ENCODE peak calls at places on chromosome 9, in four cellular contexts. One of them, this sample, is unnamed.

GRCh38 chr9:69996947-69997346 is 46.7 kb upstream of the MAMDC2 start:
- DNase-seq in stimulated activated CD8-positive, alpha-beta memory T cell treated with anti-CD3 and anti-CD28 coated beads, Interleukin-12 subunit alpha, Interleukin-12 subunit beta, amount 100 ng/mL, for 4 hours: no peak
- DNase-seq in fibroblast of the aortic adventitia: no peak
- DNase-seq in heart left ventricle: no peak
- DNase-seq in this sample: no peak

GRCh38 chr9:33103381-33104110 is 27.1 kb upstream of the SMU1 start:
- DNase-seq in heart left ventricle: no peak
- DNase-seq in stimulated activated CD8-positive, alpha-beta memory T cell treated with anti-CD3 and anti-CD28 coated beads, Interleukin-12 subunit alpha, Interleukin-12 subunit beta, amount 100 ng/mL, for 4 hours: no peak
- DNase-seq in fibroblast of the aortic adventitia: peak; percentile 89
- DNase-seq in this sample: no peak

GRCh38 chr9:98316445-98317133 is 61.1 kb upstream of the TBC1D2 start:
- DNase-seq in heart left ventricle: no peak
- DNase-seq in fibroblast of the aortic adventitia: no peak
- DNase-seq in stimulated activated CD8-positive, alpha-beta memory T cell treated with anti-CD3 and anti-CD28 coated beads, Interleukin-12 subunit alpha, Interleukin-12 subunit beta, amount 100 ng/mL, for 4 hours: no peak
- DNase-seq in this sample: no peak

GRCh38 chr9:134497283-134497860 is 144.2 kb upstream of the COL5A1 start:
- DNase-seq in fibroblast of the aortic adventitia: no peak
- DNase-seq in stimulated activated CD8-positive, alpha-beta memory T cell treated with anti-CD3 and anti-CD28 coated beads, Interleukin-12 subunit alpha, Interleukin-12 subunit beta, amount 100 ng/mL, for 4 hours: no peak
- DNase-seq in heart left ventricle: no peak
- DNase-seq in this sample: no peak

GRCh38 chr9:3337515-3337914 is 188.3 kb downstream of the RFX3 start:
- DNase-seq in heart left ventricle: peak; percentile 51
- DNase-seq in fibroblast of the aortic adventitia: peak; percentile 69
- DNase-seq in stimulated activated CD8-positive, alpha-beta memory T cell treated with anti-CD3 and anti-CD28 coated beads, Interleukin-12 subunit alpha, Interleukin-12 subunit beta, amount 100 ng/mL, for 4 hours: no peak
- DNase-seq in this sample: no peak

GRCh38 chr9:19998153-19998552 is 209.3 kb upstream of the SLC24A2 start:
- DNase-seq in heart left ventricle: no peak
- DNase-seq in fibroblast of the aortic adventitia: peak; percentile 29
- DNase-seq in stimulated activated CD8-positive, alpha-beta memory T cell treated with anti-CD3 and anti-CD28 coated beads, Interleukin-12 subunit alpha, Interleukin-12 subunit beta, amount 100 ng/mL, for 4 hours: no peak
- DNase-seq in this sample: no peak

GRCh38 chr9:17630531-17630949 is 51.7 kb downstream of the SH3GL2 start:
- DNase-seq in fibroblast of the aortic adventitia: no peak
- DNase-seq in heart left ventricle: no peak
- DNase-seq in stimulated activated CD8-positive, alpha-beta memory T cell treated with anti-CD3 and anti-CD28 coated beads, Interleukin-12 subunit alpha, Interleukin-12 subunit beta, amount 100 ng/mL, for 4 hours: no peak
- DNase-seq in this sample: no peak

GRCh38 chr9:36818965-36819870 is 214.8 kb downstream of the PAX5 start:
- DNase-seq in heart left ventricle: no peak
- DNase-seq in stimulated activated CD8-positive, alpha-beta memory T cell treated with anti-CD3 and anti-CD28 coated beads, Interleukin-12 subunit alpha, Interleukin-12 subunit beta, amount 100 ng/mL, for 4 hours: no peak
- DNase-seq in fibroblast of the aortic adventitia: no peak
- DNase-seq in this sample: no peak

GRCh38 chr9:93820667-93821306 is 134.4 kb downstream of the BARX1 start:
- DNase-seq in stimulated activated CD8-positive, alpha-beta memory T cell treated with anti-CD3 and anti-CD28 coated beads, Interleukin-12 subunit alpha, Interleukin-12 subunit beta, amount 100 ng/mL, for 4 hours: no peak
- DNase-seq in heart left ventricle: no peak
- DNase-seq in fibroblast of the aortic adventitia: no peak
- DNase-seq in this sample: no peak

GRCh38 chr9:111148390-111148993 is 110.2 kb upstream of the LPAR1 start:
- DNase-seq in fibroblast of the aortic adventitia: peak; percentile 15
- DNase-seq in heart left ventricle: no peak
- DNase-seq in stimulated activated CD8-positive, alpha-beta memory T cell treated with anti-CD3 and anti-CD28 coated beads, Interleukin-12 subunit alpha, Interleukin-12 subunit beta, amount 100 ng/mL, for 4 hours: no peak
- DNase-seq in this sample: no peak

GRCh38 chr9:84939766-84940165 is 270.2 kb downstream of the NTRK2 start:
- DNase-seq in heart left ventricle: no peak
- DNase-seq in fibroblast of the aortic adventitia: no peak
- DNase-seq in stimulated activated CD8-positive, alpha-beta memory T cell treated with anti-CD3 and anti-CD28 coated beads, Interleukin-12 subunit alpha, Interleukin-12 subunit beta, amount 100 ng/mL, for 4 hours: no peak
- DNase-seq in this sample: no peak

GRCh38 chr9:130183133-130183762 is 11.0 kb downstream of the NCS1 start:
- DNase-seq in stimulated activated CD8-positive, alpha-beta memory T cell treated with anti-CD3 and anti-CD28 coated beads, Interleukin-12 subunit alpha, Interleukin-12 subunit beta, amount 100 ng/mL, for 4 hours: no peak
- DNase-seq in fibroblast of the aortic adventitia: peak; percentile 72
- DNase-seq in heart left ventricle: no peak
- DNase-seq in this sample: no peak

GRCh38 chr9:134189475-134190231 is 25.3 kb upstream of the RNU6ATAC start:
- DNase-seq in heart left ventricle: peak; percentile 40
- DNase-seq in fibroblast of the aortic adventitia: no peak
- DNase-seq in stimulated activated CD8-positive, alpha-beta memory T cell treated with anti-CD3 and anti-CD28 coated beads, Interleukin-12 subunit alpha, Interleukin-12 subunit beta, amount 100 ng/mL, for 4 hours: no peak
- DNase-seq in this sample: no peak

GRCh38 chr9:93828331-93829097 is 126.6 kb downstream of the BARX1 start:
- DNase-seq in stimulated activated CD8-positive, alpha-beta memory T cell treated with anti-CD3 and anti-CD28 coated beads, Interleukin-12 subunit alpha, Interleukin-12 subunit beta, amount 100 ng/mL, for 4 hours: no peak
- DNase-seq in fibroblast of the aortic adventitia: no peak
- DNase-seq in heart left ventricle: no peak
- DNase-seq in this sample: no peak

GRCh38 chr9:5455181-5455580 is 4.8 kb downstream of the CD274 start:
- DNase-seq in stimulated activated CD8-positive, alpha-beta memory T cell treated with anti-CD3 and anti-CD28 coated beads, Interleukin-12 subunit alpha, Interleukin-12 subunit beta, amount 100 ng/mL, for 4 hours: no peak
- DNase-seq in fibroblast of the aortic adventitia: peak; percentile 52
- DNase-seq in heart left ventricle: no peak
- DNase-seq in this sample: no peak

GRCh38 chr9:69397384-69398214 is 72.6 kb downstream of the ENTREP1 start:
- DNase-seq in stimulated activated CD8-positive, alpha-beta memory T cell treated with anti-CD3 and anti-CD28 coated beads, Interleukin-12 subunit alpha, Interleukin-12 subunit beta, amount 100 ng/mL, for 4 hours: no peak
- DNase-seq in heart left ventricle: no peak
- DNase-seq in fibroblast of the aortic adventitia: peak; percentile 85
- DNase-seq in this sample: no peak

GRCh38 chr9:134950404-134950760 is 32.7 kb upstream of the FCN1 start:
- DNase-seq in stimulated activated CD8-positive, alpha-beta memory T cell treated with anti-CD3 and anti-CD28 coated beads, Interleukin-12 subunit alpha, Interleukin-12 subunit beta, amount 100 ng/mL, for 4 hours: no peak
- DNase-seq in fibroblast of the aortic adventitia: no peak
- DNase-seq in heart left ventricle: no peak
- DNase-seq in this sample: no peak

GRCh38 chr9:135339378-135339973 is 140.1 kb upstream of the PPP1R26 start:
- DNase-seq in heart left ventricle: no peak
- DNase-seq in stimulated activated CD8-positive, alpha-beta memory T cell treated with anti-CD3 and anti-CD28 coated beads, Interleukin-12 subunit alpha, Interleukin-12 subunit beta, amount 100 ng/mL, for 4 hours: no peak
- DNase-seq in fibroblast of the aortic adventitia: no peak
- DNase-seq in this sample: no peak

GRCh38 chr9:85172001-85172978 is 502.8 kb downstream of the NTRK2 start:
- DNase-seq in stimulated activated CD8-positive, alpha-beta memory T cell treated with anti-CD3 and anti-CD28 coated beads, Interleukin-12 subunit alpha, Interleukin-12 subunit beta, amount 100 ng/mL, for 4 hours: no peak
- DNase-seq in fibroblast of the aortic adventitia: peak; percentile 16
- DNase-seq in heart left ventricle: no peak
- DNase-seq in this sample: no peak

GRCh38 chr9:99030082-99030481 is 74.8 kb upstream of the TGFBR1 start:
- DNase-seq in heart left ventricle: no peak
- DNase-seq in stimulated activated CD8-positive, alpha-beta memory T cell treated with anti-CD3 and anti-CD28 coated beads, Interleukin-12 subunit alpha, Interleukin-12 subunit beta, amount 100 ng/mL, for 4 hours: no peak
- DNase-seq in fibroblast of the aortic adventitia: peak; percentile 97
- DNase-seq in this sample: no peak

GRCh38 chr9:127739614-127740322 is 4.7 kb upstream of the TOR2A start:
- DNase-seq in fibroblast of the aortic adventitia: peak; percentile 23
- DNase-seq in stimulated activated CD8-positive, alpha-beta memory T cell treated with anti-CD3 and anti-CD28 coated beads, Interleukin-12 subunit alpha, Interleukin-12 subunit beta, amount 100 ng/mL, for 4 hours: no peak
- DNase-seq in heart left ventricle: no peak
- DNase-seq in this sample: no peak

GRCh38 chr9:124373386-124373785 is 41.9 kb downstream of the PSMB7 start:
- DNase-seq in fibroblast of the aortic adventitia: no peak
- DNase-seq in heart left ventricle: no peak
- DNase-seq in stimulated activated CD8-positive, alpha-beta memory T cell treated with anti-CD3 and anti-CD28 coated beads, Interleukin-12 subunit alpha, Interleukin-12 subunit beta, amount 100 ng/mL, for 4 hours: no peak
- DNase-seq in this sample: no peak

GRCh38 chr9:33124716-33125378 is 42.3 kb downstream of the B4GALT1 start:
- DNase-seq in stimulated activated CD8-positive, alpha-beta memory T cell treated with anti-CD3 and anti-CD28 coated beads, Interleukin-12 subunit alpha, Interleukin-12 subunit beta, amount 100 ng/mL, for 4 hours: no peak
- DNase-seq in heart left ventricle: no peak
- DNase-seq in fibroblast of the aortic adventitia: no peak
- DNase-seq in this sample: no peak

GRCh38 chr9:34382879-34383278 is 6.2 kb upstream of the MYORG start:
- DNase-seq in stimulated activated CD8-positive, alpha-beta memory T cell treated with anti-CD3 and anti-CD28 coated beads, Interleukin-12 subunit alpha, Interleukin-12 subunit beta, amount 100 ng/mL, for 4 hours: no peak
- DNase-seq in heart left ventricle: no peak
- DNase-seq in fibroblast of the aortic adventitia: no peak
- DNase-seq in this sample: no peak

GRCh38 chr9:136324501-136325300 is 2.6 kb upstream of the GPSM1 start:
- DNase-seq in stimulated activated CD8-positive, alpha-beta memory T cell treated with anti-CD3 and anti-CD28 coated beads, Interleukin-12 subunit alpha, Interleukin-12 subunit beta, amount 100 ng/mL, for 4 hours: no peak
- DNase-seq in fibroblast of the aortic adventitia: no peak
- DNase-seq in heart left ventricle: peak; percentile 88
- DNase-seq in this sample: no peak

GRCh38 chr9:20358201-20358600 is 264.1 kb downstream of the MLLT3 start:
- DNase-seq in stimulated activated CD8-positive, alpha-beta memory T cell treated with anti-CD3 and anti-CD28 coated beads, Interleukin-12 subunit alpha, Interleukin-12 subunit beta, amount 100 ng/mL, for 4 hours: no peak
- DNase-seq in fibroblast of the aortic adventitia: peak; percentile 36
- DNase-seq in heart left ventricle: no peak
- DNase-seq in this sample: no peak

GRCh38 chr9:101462558-101462957 is 27.0 kb upstream of the ALDOB start:
- DNase-seq in heart left ventricle: no peak
- DNase-seq in stimulated activated CD8-positive, alpha-beta memory T cell treated with anti-CD3 and anti-CD28 coated beads, Interleukin-12 subunit alpha, Interleukin-12 subunit beta, amount 100 ng/mL, for 4 hours: no peak
- DNase-seq in fibroblast of the aortic adventitia: peak; percentile 24
- DNase-seq in this sample: no peak

GRCh38 chr9:107336718-107337360 is 53.8 kb downstream of the RAD23B start:
- DNase-seq in heart left ventricle: no peak
- DNase-seq in fibroblast of the aortic adventitia: peak; percentile 67
- DNase-seq in stimulated activated CD8-positive, alpha-beta memory T cell treated with anti-CD3 and anti-CD28 coated beads, Interleukin-12 subunit alpha, Interleukin-12 subunit beta, amount 100 ng/mL, for 4 hours: no peak
- DNase-seq in this sample: no peak

GRCh38 chr9:108543251-108543768 is 312.5 kb downstream of the ACTL7B start:
- DNase-seq in heart left ventricle: no peak
- DNase-seq in stimulated activated CD8-positive, alpha-beta memory T cell treated with anti-CD3 and anti-CD28 coated beads, Interleukin-12 subunit alpha, Interleukin-12 subunit beta, amount 100 ng/mL, for 4 hours: no peak
- DNase-seq in fibroblast of the aortic adventitia: peak; percentile 24
- DNase-seq in this sample: no peak

GRCh38 chr9:6106576-6107339 is 91.3 kb upstream of the RANBP6 start:
- DNase-seq in fibroblast of the aortic adventitia: peak; percentile 57
- DNase-seq in heart left ventricle: peak; percentile 31
- DNase-seq in stimulated activated CD8-positive, alpha-beta memory T cell treated with anti-CD3 and anti-CD28 coated beads, Interleukin-12 subunit alpha, Interleukin-12 subunit beta, amount 100 ng/mL, for 4 hours: no peak
- DNase-seq in this sample: peak; percentile 39

GRCh38 chr9:122191519-122191918 is 31.8 kb downstream of the MORN5 start:
- DNase-seq in stimulated activated CD8-positive, alpha-beta memory T cell treated with anti-CD3 and anti-CD28 coated beads, Interleukin-12 subunit alpha, Interleukin-12 subunit beta, amount 100 ng/mL, for 4 hours: no peak
- DNase-seq in heart left ventricle: no peak
- DNase-seq in fibroblast of the aortic adventitia: no peak
- DNase-seq in this sample: no peak

GRCh38 chr9:71485306-71485705 is 283.0 kb downstream of the CEMIP2 start:
- DNase-seq in heart left ventricle: no peak
- DNase-seq in stimulated activated CD8-positive, alpha-beta memory T cell treated with anti-CD3 and anti-CD28 coated beads, Interleukin-12 subunit alpha, Interleukin-12 subunit beta, amount 100 ng/mL, for 4 hours: no peak
- DNase-seq in fibroblast of the aortic adventitia: no peak
- DNase-seq in this sample: no peak

GRCh38 chr9:99349870-99350269 is 127.8 kb downstream of the SEC61B start:
- DNase-seq in fibroblast of the aortic adventitia: no peak
- DNase-seq in stimulated activated CD8-positive, alpha-beta memory T cell treated with anti-CD3 and anti-CD28 coated beads, Interleukin-12 subunit alpha, Interleukin-12 subunit beta, amount 100 ng/mL, for 4 hours: no peak
- DNase-seq in heart left ventricle: no peak
- DNase-seq in this sample: no peak